ENCODE peak calls at places on chromosomes 2 and 18, in seven cellular contexts. L is heart left ventricle; S is A673; Z is prostate gland; O is esophagus squamous epithelium; T is RWPE2; J is CD8-positive, alpha-beta T cell. G is an unnamed sample.

GRCh38 chr18:2905802-2906521 is 59.2 kb downstream of the EMILIN2 start:
- DNase-seq in L (peak; percentile 87), S (peak; percentile 89), Z (no peak), O (no peak), T (no peak), J (no peak), G (peak; percentile 72)

GRCh38 chr2:144449028-144449406 is 70.9 kb downstream of the ZEB2 start:
- DNase-seq in L (peak; percentile 42), S (no peak), Z (no peak), O (no peak), T (no peak), J (no peak), G (peak; percentile 55)

GRCh38 chr2:226066873-226067272 is 667.4 kb downstream of the NYAP2 start:
- DNase-seq in L (no peak), S (no peak), Z (no peak), O (no peak), T (no peak), J (no peak), G (no peak)

GRCh38 chr2:133264951-133265949 is 303.0 kb downstream of the NCKAP5 start:
- DNase-seq in L (peak; percentile 73), S (peak; percentile 86), Z (no peak), O (no peak), T (peak; percentile 44), J (no peak), G (no peak)

GRCh38 chr2:98205901-98206300 is 118.9 kb downstream of the VWA3B start:
- DNase-seq in L (no peak), S (no peak), Z (no peak), O (no peak), T (no peak), J (no peak), G (no peak)

GRCh38 chr2:72114693-72115051 is 33.0 kb downstream of the CYP26B1 start:
- DNase-seq in L (no peak), S (no peak), Z (no peak), O (no peak), T (no peak), J (no peak), G (no peak)

GRCh38 chr2:223297788-223298187 is 245.8 kb downstream of the KCNE4 start:
- DNase-seq in L (no peak), S (peak; percentile 58), Z (no peak), O (no peak), T (no peak), J (no peak), G (no peak)

GRCh38 chr2:240894006-240894405 is 1.9 kb downstream of the MAB21L4 start:
- DNase-seq in L (no peak), S (no peak), Z (no peak), O (no peak), T (no peak), J (no peak), G (no peak)

GRCh38 chr2:39164089-39164488 is 43.2 kb upstream of the SOS1 start:
- DNase-seq in L (no peak), S (no peak), Z (no peak), O (no peak), T (no peak), J (no peak), G (peak; percentile 14)

GRCh38 chr18:54822872-54823845 is 5.1 kb upstream of the RAB27B start:
- DNase-seq in L (no peak), S (peak; percentile 9), Z (no peak), O (no peak), T (peak; percentile 48), J (no peak), G (no peak)

GRCh38 chr2:153386481-153386891 is 92.1 kb downstream of the RPRM start:
- DNase-seq in L (no peak), S (no peak), Z (no peak), O (no peak), T (no peak), J (no peak), G (no peak)

GRCh38 chr2:56132138-56132537 is 51.7 kb upstream of the CCDC85A start:
- DNase-seq in L (no peak), S (peak; percentile 63), Z (no peak), O (no peak), T (no peak), J (no peak), G (peak; percentile 72)

GRCh38 chr2:193695367-193695766 is 1500.6 kb upstream of the TMEFF2 start:
- DNase-seq in L (no peak), S (peak; percentile 60), Z (no peak), O (no peak), T (no peak), J (no peak), G (peak; percentile 76)

GRCh38 chr2:20064421-20064820 is 13.0 kb upstream of the LAPTM4A start:
- DNase-seq in L (no peak), S (no peak), Z (no peak), O (no peak), T (no peak), J (no peak), G (no peak)

GRCh38 chr2:230602562-230603230 is 109.9 kb upstream of the CAB39 start:
- DNase-seq in L (no peak), S (no peak), Z (no peak), O (peak; percentile 12), T (no peak), J (peak; percentile 13), G (no peak)

GRCh38 chr2:501130-501529 is 176.1 kb downstream of the TMEM18 start:
- DNase-seq in L (no peak), S (peak; percentile 4), Z (no peak), O (no peak), T (no peak), J (no peak), G (no peak)

GRCh38 chr2:173606619-173607305 is 252.1 kb downstream of the CDCA7 start:
- DNase-seq in L (no peak), S (no peak), Z (no peak), O (no peak), T (no peak), J (no peak), G (no peak)

GRCh38 chr2:173607601-173608311 is 253.1 kb downstream of the CDCA7 start:
- DNase-seq in L (peak; percentile 42), S (no peak), Z (no peak), O (no peak), T (no peak), J (no peak), G (peak; percentile 17)

GRCh38 chr2:173613386-173613785 is 258.7 kb downstream of the CDCA7 start:
- DNase-seq in L (no peak), S (no peak), Z (no peak), O (no peak), T (no peak), J (no peak), G (no peak)

GRCh38 chr2:173614265-173614930 is 259.7 kb downstream of the CDCA7 start:
- DNase-seq in L (no peak), S (no peak), Z (no peak), O (no peak), T (no peak), J (no peak), G (no peak)

DNA sequence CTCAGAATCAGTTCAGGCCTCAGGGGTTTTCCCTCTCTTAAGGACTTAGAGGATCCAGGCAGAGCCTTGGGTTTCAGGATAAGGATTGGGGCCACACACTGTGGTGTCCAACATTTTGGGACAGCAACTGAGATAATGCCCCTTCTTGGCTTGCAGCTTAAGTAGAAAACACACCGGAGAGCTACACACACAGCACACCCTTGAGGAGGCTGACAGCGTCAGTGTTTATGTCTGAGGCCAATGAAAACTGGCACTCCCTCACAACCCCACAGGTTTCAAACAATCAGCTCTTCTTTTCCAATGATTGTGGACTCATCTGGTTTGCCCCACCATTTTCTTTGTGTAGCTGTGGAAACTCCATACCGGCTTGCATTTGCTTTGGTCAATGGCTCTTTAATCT is 257.7 kb downstream of the CDCA7 start:
- DNase-seq in L (no peak), S (no peak), Z (no peak), O (no peak), T (no peak), J (no peak), G (no peak)
- TF ChIP-seq CTCF in L (no peak), S (no peak), Z (no peak), O (no peak), T (no peak), J (no peak), G (no peak)

DNA sequence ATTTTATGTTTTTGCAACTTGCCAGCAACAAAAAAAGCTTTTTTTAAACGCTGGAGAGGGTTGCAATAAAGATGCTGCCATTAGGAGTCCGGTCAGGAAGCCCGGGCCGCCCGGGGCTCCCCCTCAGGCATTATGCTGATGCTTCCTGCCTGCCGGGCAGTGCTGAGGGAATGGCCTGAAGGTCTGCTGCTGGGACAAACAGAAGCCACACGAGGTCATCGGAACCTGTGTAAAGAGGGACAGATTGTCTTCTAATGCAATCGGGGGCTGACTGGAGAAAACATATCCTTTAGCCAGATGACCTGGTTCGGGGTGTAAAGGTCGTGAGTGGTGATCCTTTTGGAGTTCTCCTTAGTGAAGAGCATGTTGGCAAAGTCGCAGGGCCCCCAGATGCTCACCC is 2.3 kb downstream of the IMPA2 start:
- DNase-seq in L (no peak), S (no peak), Z (no peak), O (no peak), T (no peak), J (no peak), G (no peak)
- H3K4me3 ChIP-seq in L (no peak overlapping the region), S (no peak overlapping the region), Z (no peak overlapping the region), O (peak overlapping the region; percentile 94), T (no peak overlapping the region), J (no peak overlapping the region), G (no peak overlapping the region)

DNA sequence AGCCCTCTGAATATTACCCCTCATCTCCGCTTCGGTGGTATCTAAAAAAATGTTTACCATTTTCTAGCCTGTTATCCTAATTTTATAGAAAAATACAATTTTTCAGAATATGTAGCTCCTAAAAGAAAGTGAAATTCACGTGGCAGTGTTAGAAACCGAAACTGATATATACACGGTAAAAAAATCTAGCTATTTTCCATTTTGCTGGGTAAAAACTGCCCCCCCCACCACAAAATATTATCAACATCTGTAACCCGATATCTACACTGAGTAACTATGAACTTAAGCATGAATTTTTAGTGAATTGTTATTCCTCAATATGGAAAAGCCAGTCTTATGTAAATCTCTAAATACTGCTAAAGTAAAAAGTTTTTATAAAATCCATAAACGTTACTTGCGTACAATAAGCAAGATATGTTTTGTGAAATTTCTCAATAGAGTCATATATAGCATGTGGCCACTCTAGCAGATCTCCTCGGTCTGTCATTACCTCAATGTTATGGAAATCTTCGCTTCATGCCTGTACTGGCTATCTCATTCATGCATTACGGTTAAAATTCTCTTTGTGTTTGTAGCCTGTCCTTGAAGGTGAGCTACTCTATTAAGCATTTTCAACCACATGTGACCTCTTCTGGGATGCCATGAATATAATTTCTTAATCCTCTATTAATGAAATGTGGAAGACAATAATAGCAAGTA is 524.2 kb downstream of the TRIB2 start:
- DNase-seq in L (no peak), S (no peak), Z (no peak), O (no peak), T (no peak), J (no peak), G (no peak)
- H3K9me3 ChIP-seq in L (no peaks in the 10 kb centered on the region), S (no peaks in the 10 kb centered on the region), Z (no peaks in the 10 kb centered on the region), O (no peaks in the 10 kb centered on the region), T (no peaks in the 10 kb centered on the region), J (peaks cover 3% of the 10 kb centered on the region), G (no peaks in the 10 kb centered on the region)

DNA sequence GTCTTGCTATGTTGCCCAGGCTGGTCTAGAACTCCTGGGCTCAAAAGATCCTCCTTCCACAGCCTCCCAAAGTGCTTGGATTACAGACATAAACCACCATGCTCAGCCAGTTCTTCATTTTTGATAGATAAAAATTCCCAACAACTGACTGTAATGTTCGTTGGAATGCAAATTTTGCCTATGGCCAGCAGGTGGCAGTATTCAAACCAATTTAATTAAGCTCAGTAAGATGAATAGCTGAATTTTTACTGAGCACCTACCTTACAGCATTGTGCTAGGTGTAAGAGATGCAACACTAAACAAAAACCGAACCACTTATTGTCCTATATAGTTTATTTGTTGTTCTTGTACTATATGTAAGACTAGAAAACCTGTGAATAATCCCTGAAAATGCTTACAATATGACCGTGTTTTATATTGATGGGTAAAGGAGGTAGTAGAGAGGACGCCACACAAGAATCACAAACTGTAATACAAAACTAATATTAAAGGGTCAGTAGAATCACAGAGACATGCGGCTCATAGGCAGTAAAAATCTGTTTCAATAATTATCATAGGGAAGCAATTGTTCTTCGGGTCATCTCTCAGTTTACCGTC is 8.2 kb upstream of the TMEM182 start:
- DNase-seq in L (no peak), S (peak; percentile 75), Z (peak; percentile 19), O (no peak), T (no peak), J (no peak), G (peak; percentile 72)
- TF ChIP-seq CTCF in L (peak; percentile 75), S (peak; percentile 79), Z (peak; percentile 67), O (peak; percentile 67), T (peak; percentile 89), J (peak; percentile 98), G (peak; percentile 72)

G was measured in cardiac muscle cell.